ENCODE peak calls at places on chromosomes 16 and 17, in eight cellular contexts. N, P, V, U, D, T, X and S are unnamed samples.

GRCh38 chr17:82365586-82366295 is 5.8 kb upstream of the UTS2R start:
- DNase-seq in N (no peak), V (no peak), P (no peak), X (no peak), D (no peak), T (no peak), U (no peak), S (no peak)

GRCh38 chr16:57986196-57986595 is 14.3 kb downstream of the ZNF319 start:
- DNase-seq in N (no peak), X (no peak), P (no peak), V (no peak), T (no peak), U (no peak), D (no peak), S (no peak)

GRCh38 chr17:48012151-48012520 is 25.5 kb downstream of the COPZ2 start:
- DNase-seq in P (no peak), V (peak), X (no peak), T (peak), D (no peak), U (peak), N (peak), S (peak)

GRCh38 chr16:48517493-48517892 is 92.5 kb downstream of the N4BP1 start:
- DNase-seq in T (no peak), N (no peak), V (no peak), P (no peak), X (no peak), U (no peak), D (no peak), S (no peak)

GRCh38 chr17:66337866-66338472 is 35.6 kb downstream of the PRKCA start:
- DNase-seq in V (no peak), P (no peak), X (no peak), D (peak), N (no peak), U (no peak), T (no peak), S (no peak)

GRCh38 chr16:24815052-24815451 is 30.7 kb upstream of the SLC5A11 start:
- DNase-seq in V (no peak), T (no peak), X (no peak), D (no peak), N (no peak), P (no peak), U (no peak), S (no peak)

GRCh38 chr16:84917492-84917891 is 93.8 kb downstream of the ZDHHC7 start:
- DNase-seq in P (no peak), N (no peak), X (no peak), T (no peak), U (no peak), D (no peak), V (no peak), S (no peak)

GRCh38 chr16:23302045-23302956 is at the start of gene SCNN1B:
- DNase-seq in V (no peak), T (peak), N (peak), U (peak), X (no peak), P (no peak), D (no peak), S (no peak)

GRCh38 chr17:80559688-80560290 is 15.2 kb downstream of the RPTOR start:
- DNase-seq in D (peak), P (peak), N (no peak), X (peak), U (no peak), T (no peak), V (no peak), S (no peak)

GRCh38 chr17:61729690-61730268 is 133.5 kb downstream of the BRIP1 start:
- DNase-seq in X (no peak), U (no peak), T (no peak), V (no peak), N (no peak), P (peak), D (no peak), S (no peak)

GRCh38 chr16:50526249-50526648 is 21.9 kb upstream of the NKD1 start:
- DNase-seq in T (no peak), D (no peak), U (no peak), X (peak), V (no peak), N (no peak), P (no peak), S (peak)

GRCh38 chr17:55778389-55779118 is 27.7 kb downstream of the PCTP start:
- DNase-seq in U (no peak), N (no peak), P (no peak), D (no peak), V (no peak), X (no peak), T (no peak), S (no peak)

GRCh38 chr17:21213491-21214014 is 408 bp downstream of the TMEM11 start:
- DNase-seq in D (no peak), P (no peak), N (peak), V (no peak), T (peak), U (peak), X (peak), S (no peak)

GRCh38 chr17:39547713-39548478 is 59.8 kb downstream of the NEUROD2 start:
- DNase-seq in P (peak), D (peak), U (peak), V (peak), X (peak), N (peak), T (peak), S (peak)

GRCh38 chr17:64448665-64449512 is at the start of gene MILR1:
- DNase-seq in T (no peak), P (peak), X (peak), U (no peak), N (no peak), D (peak), V (no peak), S (no peak)

GRCh38 chr17:68700391-68700790 is 99.2 kb upstream of the FAM20A start:
- DNase-seq in T (no peak), U (no peak), P (no peak), D (peak), N (no peak), V (no peak), X (no peak), S (no peak)

GRCh38 chr16:72508196-72508595 is 336.2 kb upstream of the PMFBP1 start:
- DNase-seq in P (peak), X (no peak), N (no peak), V (no peak), T (no peak), D (peak), U (no peak), S (no peak)

GRCh38 chr17:27318633-27319032 is 24.7 kb downstream of the WSB1 start:
- DNase-seq in V (no peak), N (no peak), T (no peak), D (no peak), U (no peak), P (no peak), X (no peak), S (no peak)

GRCh38 chr17:72747416-72747815 is 345.1 kb downstream of the SLC39A11 start:
- DNase-seq in T (no peak), D (no peak), U (no peak), P (no peak), X (no peak), V (no peak), N (no peak), S (no peak)

GRCh38 chr16:23699100-23699499 is 13.9 kb downstream of the ERN2 start:
- DNase-seq in N (no peak), D (no peak), X (no peak), U (no peak), V (no peak), P (no peak), T (no peak), S (no peak)

GRCh38 chr16:66300501-66300900 is 66.0 kb upstream of the CDH5 start:
- DNase-seq in U (no peak), X (no peak), N (no peak), T (no peak), V (no peak), P (no peak), D (no peak), S (no peak)

GRCh38 chr16:68283840-68284595 is 19.7 kb downstream of the SLC7A6 start:
- DNase-seq in P (peak), V (no peak), U (no peak), D (no peak), T (no peak), X (no peak), N (no peak), S (no peak)

GRCh38 chr16:84450176-84450865 is 54.1 kb downstream of the MEAK7 start:
- DNase-seq in V (no peak), U (peak), D (no peak), N (no peak), P (no peak), T (no peak), X (no peak), S (peak)

DNA sequence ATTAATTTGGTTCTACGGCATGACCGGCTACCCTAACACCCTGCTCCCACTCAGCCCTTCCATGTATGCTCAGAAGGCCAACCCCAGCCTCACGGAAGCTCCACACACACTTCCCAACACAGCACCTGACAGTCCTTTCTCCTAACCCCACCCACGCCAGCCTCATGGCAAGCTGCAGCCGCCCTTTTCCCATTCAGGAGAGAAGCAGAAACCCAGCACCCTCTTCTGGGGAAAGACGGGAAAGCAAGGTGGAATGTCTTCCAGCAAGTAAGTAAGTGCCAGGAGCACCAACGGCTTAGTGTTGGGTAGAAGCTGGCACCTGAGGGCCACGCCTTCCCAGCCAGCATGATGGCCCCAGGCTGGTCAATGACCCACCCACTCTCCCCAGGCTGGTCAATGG is 32.1 kb downstream of the ABR start:
- DNase-seq in V (peak), P (peak), N (peak), D (peak), X (peak), T (peak), U (no peak), S (no peak)
- TF ChIP-seq CTCF in V (peak), P (peak), N (peak), D (peak), X (peak), T (peak), U (peak), S (peak)

GRCh38 chr16:8730335-8730915 is 56.0 kb downstream of the ABAT start:
- DNase-seq in V (no peak), P (no peak), T (no peak), U (no peak), N (no peak), D (no peak), X (no peak), S (no peak)

GRCh38 chr16:8725513-8726178 is 51.2 kb downstream of the ABAT start:
- DNase-seq in X (no peak), N (no peak), D (no peak), V (no peak), U (no peak), T (no peak), P (no peak), S (no peak)

GRCh38 chr16:8729779-8730334 is 55.4 kb downstream of the ABAT start:
- DNase-seq in P (no peak), N (no peak), V (no peak), U (no peak), X (no peak), D (no peak), T (no peak), S (no peak)

GRCh38 chr16:8727084-8727590 is 52.7 kb downstream of the ABAT start:
- DNase-seq in N (peak), X (no peak), D (no peak), T (no peak), V (no peak), P (no peak), U (no peak), S (no peak)

GRCh38 chr16:8727857-8728618 is 53.6 kb downstream of the ABAT start:
- DNase-seq in U (no peak), V (no peak), P (no peak), D (no peak), T (no peak), N (no peak), X (no peak), S (no peak)
- TF ChIP-seq CTCF in U (no peak), V (no peak), P (no peak), D (no peak), T (no peak), N (no peak), X (no peak), S (no peak)

GRCh38 chr17:17890773-17891759 is 54.3 kb upstream of the SREBF1 start:
- DNase-seq in X (no peak), T (peak), N (peak), U (peak), P (peak), D (peak), V (peak), S (no peak)
- TF ChIP-seq CTCF in X (peak), T (peak), N (peak), U (peak), P (peak), D (peak), V (peak), S (peak)

DNA sequence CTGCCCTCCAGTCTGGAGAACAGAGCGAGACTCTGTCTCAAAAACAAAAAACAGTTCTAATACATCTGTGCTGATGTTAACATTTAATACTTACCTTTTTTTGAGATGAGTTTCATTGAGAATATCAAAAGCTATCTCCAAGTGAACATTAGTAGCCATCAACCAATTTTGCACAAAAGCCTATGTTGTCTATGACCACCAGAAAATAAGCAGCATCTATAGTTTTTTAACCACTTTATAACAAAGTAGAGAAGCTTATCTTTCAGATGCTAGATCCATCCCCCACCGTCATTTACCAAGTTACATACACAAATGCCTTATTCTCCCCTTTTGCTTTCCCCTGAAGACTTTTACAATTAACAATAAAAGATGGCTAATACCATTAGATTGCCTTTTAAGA is 4.1 kb downstream of the SRSF1 start:
- DNase-seq in V (no peak), X (no peak), P (no peak), U (no peak), T (no peak), D (no peak), N (no peak), S (no peak)
- TF ChIP-seq CTCF in V (no peak), X (no peak), P (no peak), U (no peak), T (no peak), D (no peak), N (no peak), S (no peak)